ENCODE peak calls at places on chromosomes 12 and 14, in four cellular contexts. Z is tibial nerve; L is amygdala; K is naive thymus-derived CD8-positive, alpha-beta T cell. M is an unnamed sample.

GRCh38 chr12:109744026-109744425 is 30.4 kb downstream of the FAM222A start:
- DNase-seq in Z (no peak), L (no peak), K (no peak), M (no peak)

GRCh38 chr14:32824195-32824594 is 114.5 kb upstream of the NPAS3 start:
- DNase-seq in Z (no peak), L (no peak), K (no peak), M (no peak)

GRCh38 chr12:24977060-24977459 is 28.2 kb upstream of the BCAT1 start:
- DNase-seq in Z (no peak), L (no peak), K (no peak), M (no peak)

GRCh38 chr12:1630081-1630826 is 1.2 kb downstream of the WNT5B start:
- DNase-seq in Z (peak; percentile 41), L (no peak), K (no peak), M (no peak)

GRCh38 chr12:69598174-69598753 is 12.4 kb downstream of the LRRC10 start:
- DNase-seq in Z (no peak), L (no peak), K (no peak), M (no peak)

GRCh38 chr14:77583657-77584056 is 32.8 kb downstream of the SPTLC2 start:
- DNase-seq in Z (no peak), L (no peak), K (no peak), M (no peak)

GRCh38 chr14:92676448-92677086 is 71.9 kb downstream of the LGMN start:
- DNase-seq in Z (no peak), L (no peak), K (no peak), M (no peak)

GRCh38 chr12:82034769-82035168 is 275.6 kb upstream of the PPFIA2 start:
- DNase-seq in Z (no peak), L (no peak), K (no peak), M (no peak)

GRCh38 chr12:12010277-12011031 is 60.3 kb upstream of the BCL2L14 start:
- DNase-seq in Z (no peak), L (peak; percentile 38), K (peak; percentile 39), M (no peak)

GRCh38 chr14:105470812-105471771 is 3.5 kb upstream of the CRIP2 start:
- DNase-seq in Z (no peak), L (no peak), K (no peak), M (no peak)

GRCh38 chr12:130835011-130835410 is 4.0 kb downstream of the STX2 start:
- DNase-seq in Z (no peak), L (no peak), K (no peak), M (no peak)

GRCh38 chr14:34722723-34723545 is 8.5 kb upstream of the CFL2 start:
- DNase-seq in Z (peak; percentile 21), L (peak; percentile 30), K (no peak), M (no peak)

GRCh38 chr14:67940894-67941455 is 121.4 kb downstream of the RAD51B start:
- DNase-seq in Z (no peak), L (no peak), K (no peak), M (no peak)

GRCh38 chr12:75334384-75335030 is at the start of gene GLIPR1L1:
- DNase-seq in Z (peak; percentile 84), L (peak; percentile 74), K (peak; percentile 81), M (peak; percentile 91)

GRCh38 chr12:123120452-123121166 is 30.3 kb downstream of the PITPNM2 start:
- DNase-seq in Z (no peak), L (no peak), K (peak; percentile 23), M (no peak)

GRCh38 chr12:113142173-113142885 is 6.8 kb upstream of the RASAL1 start:
- DNase-seq in Z (no peak), L (peak; percentile 82), K (no peak), M (no peak)

GRCh38 chr14:76346391-76347160 is 29.4 kb upstream of the ESRRB start:
- DNase-seq in Z (no peak), L (no peak), K (no peak), M (no peak)

GRCh38 chr14:74792249-74793039 is 29.3 kb downstream of the YLPM1 start:
- DNase-seq in Z (no peak), L (no peak), K (no peak), M (no peak)

GRCh38 chr12:2477009-2477766 is 317.6 kb upstream of the FKBP4 start:
- DNase-seq in Z (no peak), L (no peak), K (no peak), M (no peak)

GRCh38 chr12:114400925-114401324 is 5.0 kb downstream of the TBX5 start:
- DNase-seq in Z (no peak), L (no peak), K (no peak), M (no peak)

GRCh38 chr12:131448254-131448795 is 262.6 kb upstream of the SFSWAP start:
- DNase-seq in Z (no peak), L (no peak), K (no peak), M (no peak)

GRCh38 chr14:95515523-95516517 is 630 bp downstream of the SYNE3 start:
- DNase-seq in Z (peak; percentile 49), L (peak; percentile 55), K (peak; percentile 80), M (no peak)

GRCh38 chr12:75913502-75914110 is 118.0 kb downstream of the PHLDA1 start:
- DNase-seq in Z (no peak), L (no peak), K (no peak), M (no peak)

M was measured in amniotic stem cell.